ENCODE peak calls at places on chromosomes 12 and 14, in nine cellular contexts. F is IMR-90; O is hippocampal formation; J is endothelial cell; H is anterior cingulate cortex; I is MM.1S; M is stimulated activated CD4-positive, alpha-beta T cell treated with anti-CD3 and anti-CD28 coated beads, TNF-alpha, amount 100 ng/mL, for 24 hours; S is NAMALWA; E is small intestine. Y is an unnamed sample.

GRCh38 chr14:95784137-95784536 is 70.2 kb upstream of the TCL1A start:
- DNase-seq in F (peak), O (no peak), J (peak), H (no peak), I (no peak), M (no peak), S (peak), E (no peak), Y (no peak)

GRCh38 chr12:123097521-123098084 is 53.3 kb downstream of the PITPNM2 start:
- DNase-seq in F (no peak), O (no peak), J (no peak), H (peak), I (no peak), M (no peak), S (no peak), E (no peak), Y (no peak)

GRCh38 chr12:124762791-124763593 is 100.7 kb downstream of the SCARB1 start:
- DNase-seq in F (no peak), O (no peak), J (no peak), H (no peak), I (no peak), M (no peak), S (no peak), E (no peak), Y (peak)

GRCh38 chr12:65140738-65141137 is 19.6 kb upstream of the WIF1 start:
- DNase-seq in F (no peak), O (no peak), J (no peak), H (no peak), I (no peak), M (no peak), S (no peak), E (no peak), Y (no peak)

GRCh38 chr14:91155626-91156089 is 41.8 kb downstream of the DGLUCY start:
- DNase-seq in F (no peak), O (no peak), J (no peak), H (no peak), I (no peak), M (no peak), S (no peak), E (no peak), Y (no peak)

GRCh38 chr14:105126126-105126969 is 42.2 kb downstream of the JAG2 start:
- DNase-seq in F (no peak), O (no peak), J (no peak), H (no peak), I (no peak), M (no peak), S (no peak), E (peak), Y (peak)

GRCh38 chr14:56351861-56352260 is 227.7 kb upstream of the TMEM260 start:
- DNase-seq in F (peak), O (no peak), J (no peak), H (no peak), I (no peak), M (no peak), S (no peak), E (no peak), Y (no peak)

GRCh38 chr14:100883789-100884101 is 19.8 kb downstream of the RTL1 start:
- DNase-seq in F (no peak), O (no peak), J (no peak), H (no peak), I (no peak), M (no peak), S (no peak), E (no peak), Y (peak)

GRCh38 chr14:50822501-50823042 is 8.4 kb downstream of the NIN start:
- DNase-seq in F (no peak), O (no peak), J (no peak), H (no peak), I (no peak), M (no peak), S (peak), E (no peak), Y (no peak)

GRCh38 chr12:52427083-52427482 is 7.1 kb downstream of the KRT75 start:
- DNase-seq in F (no peak), O (no peak), J (no peak), H (no peak), I (no peak), M (no peak), S (no peak), E (no peak), Y (no peak)

GRCh38 chr12:116266220-116266619 is 11.3 kb downstream of the MED13L start:
- DNase-seq in F (peak), O (no peak), J (no peak), H (no peak), I (no peak), M (no peak), S (no peak), E (no peak), Y (no peak)

GRCh38 chr12:59808317-59808910 is 212.6 kb downstream of the SLC16A7 start:
- DNase-seq in F (peak), O (peak), J (no peak), H (no peak), I (peak), M (no peak), S (peak), E (peak), Y (no peak)

GRCh38 chr14:67240168-67240932 is 885 bp upstream of the PALS1 start:
- DNase-seq in F (peak), O (peak), J (peak), H (peak), I (peak), M (peak), S (no peak), E (peak), Y (peak)

GRCh38 chr14:68345738-68346137 is 447.1 kb downstream of the ZFP36L1 start:
- DNase-seq in F (peak), O (no peak), J (no peak), H (no peak), I (no peak), M (no peak), S (no peak), E (no peak), Y (no peak)

GRCh38 chr12:269216-269615 is 6.6 kb upstream of the SLC6A13 start:
- DNase-seq in F (peak), O (no peak), J (no peak), H (no peak), I (no peak), M (no peak), S (no peak), E (no peak), Y (no peak)

GRCh38 chr12:15227004-15227679 is 5.9 kb upstream of the RERG start:
- DNase-seq in F (peak), O (no peak), J (peak), H (no peak), I (peak), M (peak), S (peak), E (peak), Y (peak)

GRCh38 chr14:96263347-96264199 is 7.6 kb downstream of the BDKRB1 start:
- DNase-seq in F (peak), O (no peak), J (no peak), H (no peak), I (no peak), M (no peak), S (peak), E (peak), Y (no peak)

GRCh38 chr12:47410862-47411261 is 295.0 kb downstream of the RPAP3 start:
- DNase-seq in F (no peak), O (no peak), J (no peak), H (no peak), I (no peak), M (no peak), S (no peak), E (no peak), Y (no peak)

GRCh38 chr12:29782821-29783772 is 645 bp downstream of the TMTC1 start:
- DNase-seq in F (peak), O (no peak), J (peak), H (peak), I (peak), M (no peak), S (no peak), E (no peak), Y (peak)

GRCh38 chr12:32502693-32503510 is 103.5 kb downstream of the FGD4 start:
- DNase-seq in F (peak), O (peak), J (no peak), H (no peak), I (no peak), M (no peak), S (no peak), E (no peak), Y (no peak)

GRCh38 chr14:39102265-39102968 is 618 bp downstream of the SEC23A start:
- DNase-seq in F (peak), O (peak), J (no peak), H (peak), I (no peak), M (no peak), S (peak), E (peak), Y (no peak)

GRCh38 chr14:22656945-22657711 is 13.0 kb upstream of the OR6J1 start:
- DNase-seq in F (peak), O (no peak), J (no peak), H (no peak), I (no peak), M (no peak), S (no peak), E (peak), Y (no peak)

GRCh38 chr14:68794130-68794855 is 1.4 kb upstream of the ZFP36L1 start:
- DNase-seq in F (peak), O (peak), J (peak), H (peak), I (peak), M (peak), S (peak), E (peak), Y (peak)

GRCh38 chr12:116236148-116236731 is 41.3 kb downstream of the MED13L start:
- DNase-seq in F (peak), O (peak), J (peak), H (peak), I (peak), M (peak), S (peak), E (peak), Y (no peak)

GRCh38 chr12:32448581-32448980 is 49.2 kb downstream of the FGD4 start:
- DNase-seq in F (peak), O (no peak), J (no peak), H (no peak), I (no peak), M (no peak), S (no peak), E (no peak), Y (no peak)

GRCh38 chr12:112005419-112006395 is 7.3 kb downstream of the TMEM116 start:
- DNase-seq in F (peak), O (no peak), J (no peak), H (no peak), I (no peak), M (no peak), S (no peak), E (peak), Y (no peak)

GRCh38 chr12:60494249-60494648 is 898.4 kb downstream of the SLC16A7 start:
- DNase-seq in F (peak), O (no peak), J (peak), H (no peak), I (peak), M (no peak), S (peak), E (peak), Y (no peak)

GRCh38 chr14:104428860-104429259 is 150.7 kb upstream of the C14orf180 start:
- DNase-seq in F (no peak), O (no peak), J (no peak), H (no peak), I (no peak), M (no peak), S (no peak), E (no peak), Y (no peak)

GRCh38 chr14:30985796-30986195 is 39.7 kb upstream of the AP4S1 start:
- DNase-seq in F (peak), O (no peak), J (no peak), H (no peak), I (no peak), M (no peak), S (no peak), E (no peak), Y (no peak)

GRCh38 chr14:77524536-77524935 is 25.9 kb upstream of the ISM2 start:
- DNase-seq in F (no peak), O (no peak), J (no peak), H (no peak), I (no peak), M (no peak), S (no peak), E (no peak), Y (no peak)

GRCh38 chr14:92502541-92503286 is 10.9 kb upstream of the RIN3 start:
- DNase-seq in F (no peak), O (no peak), J (no peak), H (no peak), I (no peak), M (no peak), S (no peak), E (no peak), Y (peak)

GRCh38 chr12:130796985-130797686 is 41.9 kb downstream of the STX2 start:
- DNase-seq in F (no peak), O (no peak), J (no peak), H (no peak), I (no peak), M (peak), S (no peak), E (peak), Y (no peak)

GRCh38 chr12:53777936-53778644 is 26.3 kb upstream of the CISTR start:
- DNase-seq in F (no peak), O (no peak), J (no peak), H (no peak), I (no peak), M (no peak), S (no peak), E (peak), Y (no peak)

GRCh38 chr12:2957816-2958431 is 1.3 kb upstream of the TEAD4 start:
- DNase-seq in F (no peak), O (no peak), J (no peak), H (no peak), I (no peak), M (no peak), S (no peak), E (no peak), Y (no peak)

GRCh38 chr14:20857630-20858261 is 33.4 kb upstream of the RNASE3 start:
- DNase-seq in F (peak), O (peak), J (peak), H (peak), I (peak), M (peak), S (peak), E (peak), Y (peak)

GRCh38 chr12:3715999-3716398 is 36.9 kb downstream of the CRACR2A start:
- DNase-seq in F (no peak), O (no peak), J (no peak), H (no peak), I (no peak), M (no peak), S (no peak), E (no peak), Y (no peak)

GRCh38 chr12:12482150-12482761 is 80.4 kb downstream of the DUSP16 start:
- DNase-seq in F (no peak), O (no peak), J (no peak), H (no peak), I (no peak), M (no peak), S (no peak), E (peak), Y (no peak)

GRCh38 chr14:65291561-65291960 is 121.0 kb upstream of the FUT8 start:
- DNase-seq in F (no peak), O (no peak), J (no peak), H (no peak), I (no peak), M (no peak), S (no peak), E (no peak), Y (no peak)

Y was measured in aorta.